ENCODE peak calls at places on chromosomes 1 and 21, in six cellular contexts. One of them, this sample, is unnamed.
A peak's percentile ranks its signal among the peaks of the same experiment; 100 is the strongest.

GRCh38 chr1:59879556-59879955 is 47.0 kb downstream of the CYP2J2 start:
- ATAC-seq in HepG2: peak; percentile 98
- ATAC-seq in activated CD4-positive, alpha-beta T cell treated with anti-CD3 and anti-CD28 coated beads for 36 hours: peak; percentile 71
- ATAC-seq in T-helper 17 cell: peak; percentile 59
- ATAC-seq in activated naive CD4-positive, alpha-beta T cell treated with anti-CD3 and anti-CD28 coated beads, Interleukin-2, amount 50 U/mL, for 72 hours: peak; percentile 59
- ATAC-seq in GM23338: peak; percentile 97
- ATAC-seq in this sample: no peak

GRCh38 chr1:89686520-89686919 is 53.6 kb downstream of the LRRC8C start:
- ATAC-seq in activated CD4-positive, alpha-beta T cell treated with anti-CD3 and anti-CD28 coated beads for 36 hours: peak; percentile 55
- ATAC-seq in T-helper 17 cell: no peak
- ATAC-seq in HepG2: no peak
- ATAC-seq in activated naive CD4-positive, alpha-beta T cell treated with anti-CD3 and anti-CD28 coated beads, Interleukin-2, amount 50 U/mL, for 72 hours: peak; percentile 15
- ATAC-seq in GM23338: no peak
- ATAC-seq in this sample: no peak

GRCh38 chr1:16920951-16921350 is 780 bp upstream of the CROCC start:
- ATAC-seq in activated naive CD4-positive, alpha-beta T cell treated with anti-CD3 and anti-CD28 coated beads, Interleukin-2, amount 50 U/mL, for 72 hours: no peak
- ATAC-seq in GM23338: no peak
- ATAC-seq in HepG2: no peak
- ATAC-seq in T-helper 17 cell: no peak
- ATAC-seq in activated CD4-positive, alpha-beta T cell treated with anti-CD3 and anti-CD28 coated beads for 36 hours: no peak
- ATAC-seq in this sample: no peak

GRCh38 chr1:205954819-205955404 is 11.7 kb upstream of the SLC26A9 start:
- ATAC-seq in HepG2: no peak
- ATAC-seq in GM23338: peak; percentile 44
- ATAC-seq in activated CD4-positive, alpha-beta T cell treated with anti-CD3 and anti-CD28 coated beads for 36 hours: no peak
- ATAC-seq in T-helper 17 cell: no peak
- ATAC-seq in activated naive CD4-positive, alpha-beta T cell treated with anti-CD3 and anti-CD28 coated beads, Interleukin-2, amount 50 U/mL, for 72 hours: no peak
- ATAC-seq in this sample: no peak

GRCh38 chr21:43343992-43344886 is 82.7 kb downstream of the SIK1 start:
- ATAC-seq in activated CD4-positive, alpha-beta T cell treated with anti-CD3 and anti-CD28 coated beads for 36 hours: no peak
- ATAC-seq in HepG2: no peak
- ATAC-seq in T-helper 17 cell: no peak
- ATAC-seq in GM23338: no peak
- ATAC-seq in activated naive CD4-positive, alpha-beta T cell treated with anti-CD3 and anti-CD28 coated beads, Interleukin-2, amount 50 U/mL, for 72 hours: no peak
- ATAC-seq in this sample: no peak

GRCh38 chr1:107547363-107548155 is 406.7 kb downstream of the NTNG1 start:
- ATAC-seq in HepG2: no peak
- ATAC-seq in activated naive CD4-positive, alpha-beta T cell treated with anti-CD3 and anti-CD28 coated beads, Interleukin-2, amount 50 U/mL, for 72 hours: no peak
- ATAC-seq in GM23338: no peak
- ATAC-seq in T-helper 17 cell: no peak
- ATAC-seq in activated CD4-positive, alpha-beta T cell treated with anti-CD3 and anti-CD28 coated beads for 36 hours: no peak
- ATAC-seq in this sample: no peak

GRCh38 chr1:43495204-43495603 is 35.5 kb upstream of the PTPRF start:
- ATAC-seq in HepG2: no peak
- ATAC-seq in activated CD4-positive, alpha-beta T cell treated with anti-CD3 and anti-CD28 coated beads for 36 hours: no peak
- ATAC-seq in activated naive CD4-positive, alpha-beta T cell treated with anti-CD3 and anti-CD28 coated beads, Interleukin-2, amount 50 U/mL, for 72 hours: no peak
- ATAC-seq in T-helper 17 cell: no peak
- ATAC-seq in GM23338: peak; percentile 59
- ATAC-seq in this sample: no peak

GRCh38 chr1:81920245-81920740 is 119.6 kb downstream of the ADGRL2 start:
- ATAC-seq in HepG2: no peak
- ATAC-seq in activated naive CD4-positive, alpha-beta T cell treated with anti-CD3 and anti-CD28 coated beads, Interleukin-2, amount 50 U/mL, for 72 hours: no peak
- ATAC-seq in GM23338: peak; percentile 99
- ATAC-seq in activated CD4-positive, alpha-beta T cell treated with anti-CD3 and anti-CD28 coated beads for 36 hours: no peak
- ATAC-seq in T-helper 17 cell: no peak
- ATAC-seq in this sample: no peak

GRCh38 chr1:167330601-167331293 is 110.1 kb downstream of the POU2F1 start:
- ATAC-seq in activated naive CD4-positive, alpha-beta T cell treated with anti-CD3 and anti-CD28 coated beads, Interleukin-2, amount 50 U/mL, for 72 hours: peak; percentile 39
- ATAC-seq in HepG2: no peak
- ATAC-seq in GM23338: no peak
- ATAC-seq in T-helper 17 cell: no peak
- ATAC-seq in activated CD4-positive, alpha-beta T cell treated with anti-CD3 and anti-CD28 coated beads for 36 hours: peak; percentile 60
- ATAC-seq in this sample: no peak

GRCh38 chr1:28512058-28512611 is 6.3 kb downstream of the RCC1 start:
- ATAC-seq in HepG2: no peak
- ATAC-seq in GM23338: peak; percentile 0
- ATAC-seq in activated naive CD4-positive, alpha-beta T cell treated with anti-CD3 and anti-CD28 coated beads, Interleukin-2, amount 50 U/mL, for 72 hours: no peak
- ATAC-seq in activated CD4-positive, alpha-beta T cell treated with anti-CD3 and anti-CD28 coated beads for 36 hours: no peak
- ATAC-seq in T-helper 17 cell: no peak
- ATAC-seq in this sample: no peak

GRCh38 chr1:41752514-41753170 is 166.1 kb downstream of the HIVEP3 start:
- ATAC-seq in activated naive CD4-positive, alpha-beta T cell treated with anti-CD3 and anti-CD28 coated beads, Interleukin-2, amount 50 U/mL, for 72 hours: peak; percentile 17
- ATAC-seq in activated CD4-positive, alpha-beta T cell treated with anti-CD3 and anti-CD28 coated beads for 36 hours: peak; percentile 14
- ATAC-seq in GM23338: no peak
- ATAC-seq in T-helper 17 cell: no peak
- ATAC-seq in HepG2: no peak
- ATAC-seq in this sample: no peak

GRCh38 chr21:26843912-26844257 is 1.3 kb downstream of the ADAMTS1 start:
- ATAC-seq in T-helper 17 cell: peak; percentile 7
- ATAC-seq in GM23338: peak; percentile 5
- ATAC-seq in activated naive CD4-positive, alpha-beta T cell treated with anti-CD3 and anti-CD28 coated beads, Interleukin-2, amount 50 U/mL, for 72 hours: no peak
- ATAC-seq in activated CD4-positive, alpha-beta T cell treated with anti-CD3 and anti-CD28 coated beads for 36 hours: no peak
- ATAC-seq in HepG2: peak; percentile 29
- ATAC-seq in this sample: no peak

GRCh38 chr1:226973898-226974543 is 33.9 kb downstream of the COQ8A start:
- ATAC-seq in activated naive CD4-positive, alpha-beta T cell treated with anti-CD3 and anti-CD28 coated beads, Interleukin-2, amount 50 U/mL, for 72 hours: no peak
- ATAC-seq in HepG2: peak; percentile 47
- ATAC-seq in activated CD4-positive, alpha-beta T cell treated with anti-CD3 and anti-CD28 coated beads for 36 hours: no peak
- ATAC-seq in T-helper 17 cell: no peak
- ATAC-seq in GM23338: no peak
- ATAC-seq in this sample: no peak

GRCh38 chr1:40414331-40414730 is 35.9 kb upstream of the ZFP69B start:
- ATAC-seq in activated CD4-positive, alpha-beta T cell treated with anti-CD3 and anti-CD28 coated beads for 36 hours: peak; percentile 19
- ATAC-seq in HepG2: peak; percentile 42
- ATAC-seq in T-helper 17 cell: peak; percentile 22
- ATAC-seq in GM23338: no peak
- ATAC-seq in activated naive CD4-positive, alpha-beta T cell treated with anti-CD3 and anti-CD28 coated beads, Interleukin-2, amount 50 U/mL, for 72 hours: no peak
- ATAC-seq in this sample: no peak

GRCh38 chr1:244160455-244161020 is 109.5 kb downstream of the ZBTB18 start:
- ATAC-seq in activated CD4-positive, alpha-beta T cell treated with anti-CD3 and anti-CD28 coated beads for 36 hours: no peak
- ATAC-seq in GM23338: no peak
- ATAC-seq in HepG2: no peak
- ATAC-seq in activated naive CD4-positive, alpha-beta T cell treated with anti-CD3 and anti-CD28 coated beads, Interleukin-2, amount 50 U/mL, for 72 hours: no peak
- ATAC-seq in T-helper 17 cell: no peak
- ATAC-seq in this sample: no peak

GRCh38 chr1:23081376-23081775 is 62.1 kb downstream of the KDM1A start:
- ATAC-seq in T-helper 17 cell: peak; percentile 48
- ATAC-seq in GM23338: peak; percentile 80
- ATAC-seq in HepG2: peak; percentile 52
- ATAC-seq in activated naive CD4-positive, alpha-beta T cell treated with anti-CD3 and anti-CD28 coated beads, Interleukin-2, amount 50 U/mL, for 72 hours: no peak
- ATAC-seq in activated CD4-positive, alpha-beta T cell treated with anti-CD3 and anti-CD28 coated beads for 36 hours: peak; percentile 36
- ATAC-seq in this sample: no peak

GRCh38 chr21:27400045-27400444 is 433.2 kb upstream of the ADAMTS5 start:
- ATAC-seq in activated CD4-positive, alpha-beta T cell treated with anti-CD3 and anti-CD28 coated beads for 36 hours: no peak
- ATAC-seq in activated naive CD4-positive, alpha-beta T cell treated with anti-CD3 and anti-CD28 coated beads, Interleukin-2, amount 50 U/mL, for 72 hours: no peak
- ATAC-seq in HepG2: no peak
- ATAC-seq in GM23338: no peak
- ATAC-seq in T-helper 17 cell: no peak
- ATAC-seq in this sample: no peak

GRCh38 chr1:159953866-159954515 is at the start of gene SLAMF9:
- ATAC-seq in T-helper 17 cell: peak; percentile 53
- ATAC-seq in activated naive CD4-positive, alpha-beta T cell treated with anti-CD3 and anti-CD28 coated beads, Interleukin-2, amount 50 U/mL, for 72 hours: no peak
- ATAC-seq in GM23338: no peak
- ATAC-seq in activated CD4-positive, alpha-beta T cell treated with anti-CD3 and anti-CD28 coated beads for 36 hours: no peak
- ATAC-seq in HepG2: no peak
- ATAC-seq in this sample: no peak

GRCh38 chr21:23496729-23497128 is 2110.6 kb downstream of the MRPL39 start:
- ATAC-seq in T-helper 17 cell: no peak
- ATAC-seq in GM23338: no peak
- ATAC-seq in activated naive CD4-positive, alpha-beta T cell treated with anti-CD3 and anti-CD28 coated beads, Interleukin-2, amount 50 U/mL, for 72 hours: no peak
- ATAC-seq in activated CD4-positive, alpha-beta T cell treated with anti-CD3 and anti-CD28 coated beads for 36 hours: no peak
- ATAC-seq in HepG2: no peak
- ATAC-seq in this sample: no peak

GRCh38 chr1:48227165-48228013 is 4.9 kb downstream of the SLC5A9 start:
- ATAC-seq in HepG2: no peak
- ATAC-seq in activated CD4-positive, alpha-beta T cell treated with anti-CD3 and anti-CD28 coated beads for 36 hours: peak; percentile 76
- ATAC-seq in T-helper 17 cell: peak; percentile 33
- ATAC-seq in activated naive CD4-positive, alpha-beta T cell treated with anti-CD3 and anti-CD28 coated beads, Interleukin-2, amount 50 U/mL, for 72 hours: peak; percentile 66
- ATAC-seq in GM23338: no peak
- ATAC-seq in this sample: peak; percentile 47

GRCh38 chr1:206503591-206504362 is 3.6 kb upstream of the RASSF5 start:
- ATAC-seq in activated CD4-positive, alpha-beta T cell treated with anti-CD3 and anti-CD28 coated beads for 36 hours: peak; percentile 79
- ATAC-seq in activated naive CD4-positive, alpha-beta T cell treated with anti-CD3 and anti-CD28 coated beads, Interleukin-2, amount 50 U/mL, for 72 hours: peak; percentile 84
- ATAC-seq in T-helper 17 cell: no peak
- ATAC-seq in GM23338: no peak
- ATAC-seq in HepG2: no peak
- ATAC-seq in this sample: peak; percentile 74

GRCh38 chr21:33844890-33845205 is 70.8 kb downstream of the ATP5PO start:
- ATAC-seq in HepG2: peak; percentile 31
- ATAC-seq in GM23338: no peak
- ATAC-seq in activated CD4-positive, alpha-beta T cell treated with anti-CD3 and anti-CD28 coated beads for 36 hours: no peak
- ATAC-seq in activated naive CD4-positive, alpha-beta T cell treated with anti-CD3 and anti-CD28 coated beads, Interleukin-2, amount 50 U/mL, for 72 hours: no peak
- ATAC-seq in T-helper 17 cell: no peak
- ATAC-seq in this sample: no peak

GRCh38 chr1:47598357-47598756 is 160.5 kb downstream of the FOXD2 start:
- ATAC-seq in HepG2: no peak
- ATAC-seq in GM23338: no peak
- ATAC-seq in activated CD4-positive, alpha-beta T cell treated with anti-CD3 and anti-CD28 coated beads for 36 hours: no peak
- ATAC-seq in T-helper 17 cell: no peak
- ATAC-seq in activated naive CD4-positive, alpha-beta T cell treated with anti-CD3 and anti-CD28 coated beads, Interleukin-2, amount 50 U/mL, for 72 hours: no peak
- ATAC-seq in this sample: no peak

GRCh38 chr21:44013380-44014088 is 1.4 kb downstream of the TRAPPC10 start:
- ATAC-seq in T-helper 17 cell: peak; percentile 59
- ATAC-seq in HepG2: peak; percentile 24
- ATAC-seq in activated CD4-positive, alpha-beta T cell treated with anti-CD3 and anti-CD28 coated beads for 36 hours: peak; percentile 22
- ATAC-seq in activated naive CD4-positive, alpha-beta T cell treated with anti-CD3 and anti-CD28 coated beads, Interleukin-2, amount 50 U/mL, for 72 hours: peak; percentile 25
- ATAC-seq in GM23338: no peak
- ATAC-seq in this sample: peak; percentile 34

This sample was measured in stimulated activated memory B cell treated with anti-CD40 and anti-IgM and Interleukin-4, amounts not matched to agents 10 μg/mL and 1 μg/mL and 100 μg/mL, for 72 hours.